ENCODE peak calls at places on chromosomes 1 and 21, in ten cellular contexts. D, W, X, U, Q, L, O, C, P and H are unnamed samples.
A peak's percentile ranks its signal among the peaks of the same experiment; 100 is the strongest.

GRCh38 chr1:46166521-46167462 is 8.1 kb upstream of the TSPAN1 start:
- DNase-seq in D (peak; percentile 47), W (peak; percentile 69), X (peak; percentile 64), U (no peak), Q (peak; percentile 33), L (no peak), O (no peak), C (no peak), P (no peak), H (peak; percentile 80)

GRCh38 chr1:177164380-177165068 is at the start of gene ASTN1:
- DNase-seq in D (no peak), W (no peak), X (no peak), U (no peak), Q (no peak), L (no peak), O (no peak), C (no peak), P (no peak), H (no peak)

GRCh38 chr1:184621262-184621661 is 133.4 kb downstream of the EDEM3 start:
- DNase-seq in D (no peak), W (no peak), X (no peak), U (peak; percentile 91), Q (no peak), L (no peak), O (no peak), C (peak; percentile 83), P (no peak), H (no peak)

GRCh38 chr21:23452384-23453083 is 2154.7 kb downstream of the MRPL39 start:
- DNase-seq in D (no peak), W (no peak), X (peak; percentile 21), U (no peak), Q (no peak), L (no peak), O (no peak), C (no peak), P (peak; percentile 20), H (peak; percentile 60)

GRCh38 chr1:116954450-116954849 is 44.7 kb downstream of the PTGFRN start:
- DNase-seq in D (no peak), W (no peak), X (no peak), U (peak; percentile 76), Q (no peak), L (no peak), O (no peak), C (no peak), P (no peak), H (no peak)

GRCh38 chr1:86247553-86248279 is 91.1 kb upstream of the COL24A1 start:
- DNase-seq in D (no peak), W (no peak), X (no peak), U (peak; percentile 5), Q (no peak), L (no peak), O (no peak), C (peak; percentile 3), P (no peak), H (peak; percentile 65)

GRCh38 chr1:213082778-213083445 is 31.9 kb downstream of the RPS6KC1 start:
- DNase-seq in D (no peak), W (no peak), X (peak; percentile 20), U (no peak), Q (no peak), L (no peak), O (no peak), C (no peak), P (no peak), H (no peak)

GRCh38 chr1:151578941-151579340 is 32.9 kb upstream of the SNX27 start:
- DNase-seq in D (no peak), W (no peak), X (no peak), U (no peak), Q (no peak), L (no peak), O (no peak), C (no peak), P (no peak), H (no peak)

GRCh38 chr1:245277276-245277675 is 122.5 kb downstream of the KIF26B start:
- DNase-seq in D (peak; percentile 43), W (no peak), X (peak; percentile 7), U (no peak), Q (no peak), L (no peak), O (no peak), C (no peak), P (no peak), H (peak; percentile 9)

GRCh38 chr1:12424150-12424549 is 193.9 kb downstream of the DHRS3 start:
- DNase-seq in D (no peak), W (no peak), X (no peak), U (peak; percentile 91), Q (no peak), L (no peak), O (no peak), C (peak; percentile 80), P (no peak), H (no peak)

GRCh38 chr1:213600879-213601278 is 386.9 kb upstream of the PROX1 start:
- DNase-seq in D (no peak), W (no peak), X (no peak), U (no peak), Q (no peak), L (no peak), O (no peak), C (no peak), P (no peak), H (no peak)

GRCh38 chr1:12276225-12276624 is 46.4 kb downstream of the VPS13D start:
- DNase-seq in D (no peak), W (no peak), X (no peak), U (peak; percentile 73), Q (no peak), L (peak; percentile 22), O (no peak), C (peak; percentile 51), P (peak; percentile 41), H (peak; percentile 62)

GRCh38 chr1:69167876-69168275 is 399.8 kb upstream of the LRRC7 start:
- DNase-seq in D (no peak), W (no peak), X (no peak), U (peak; percentile 26), Q (no peak), L (no peak), O (no peak), C (no peak), P (no peak), H (no peak)